ENCODE peak calls at places on chromosomes 4 and X, in four cellular contexts. R is H1, B is GM12878, Y is HepG2. G is an unnamed sample.

GRCh38 chr4:58590714-58591113 is 1480.5 kb upstream of the IGFBP7 start:
- DNase-seq in B (no peak), R (no peak), Y (no peak), G (no peak)

GRCh38 chr4:182192511-182193181 is 50.6 kb upstream of the TENM3 start:
- DNase-seq in B (no peak), Y (no peak), R (no peak), G (no peak)

GRCh38 chrX:108468486-108468885 is 28.8 kb downstream of the COL4A5 start:
- DNase-seq in B (no peak), R (no peak), Y (no peak), G (no peak)

GRCh38 chrX:7115557-7115956 is 32.0 kb upstream of the STS start:
- DNase-seq in Y (no peak), B (peak; percentile 87), R (no peak), G (no peak)

GRCh38 chrX:57156397-57157049 is 19.3 kb upstream of the SPIN2A start:
- DNase-seq in Y (peak; percentile 50), R (peak; percentile 48), B (no peak), G (peak; percentile 44)

GRCh38 chr4:86822136-86822535 is 27.0 kb downstream of the SLC10A6 start:
- DNase-seq in R (no peak), B (no peak), Y (no peak), G (no peak)

GRCh38 chrX:17375631-17376380 is 806 bp downstream of the NHS start:
- DNase-seq in R (peak; percentile 53), B (no peak), Y (no peak), G (no peak)

GRCh38 chrX:9940397-9940796 is 26.8 kb upstream of the CLDN34 start:
- DNase-seq in B (no peak), R (no peak), Y (no peak), G (no peak)

GRCh38 chrX:46573331-46573895 is at the start of gene CHST7:
- DNase-seq in B (no peak), R (no peak), Y (peak; percentile 54), G (no peak)

GRCh38 chrX:9928083-9928482 is 39.1 kb upstream of the CLDN34 start:
- DNase-seq in Y (no peak), R (peak; percentile 57), B (no peak), G (peak; percentile 91)

GRCh38 chr4:6071191-6071958 is 53.1 kb upstream of the C4orf50 start:
- DNase-seq in B (no peak), Y (no peak), R (peak; percentile 53), G (no peak)

GRCh38 chr4:115668396-115668795 is 555.0 kb upstream of the NDST4 start:
- DNase-seq in R (no peak), B (no peak), Y (no peak), G (no peak)

GRCh38 chr4:40980318-40980883 is 230.6 kb downstream of the NSUN7 start:
- DNase-seq in B (no peak), R (no peak), Y (peak; percentile 20), G (no peak)

GRCh38 chr4:71860643-71861042 is 76.8 kb upstream of the GC start:
- DNase-seq in R (no peak), Y (peak; percentile 1), B (no peak), G (peak; percentile 33)
- TF ChIP-seq SUZ12 in R (no peak), Y (no peak), B (no peak), G (no peak)

GRCh38 chrX:118824173-118824782 is 654 bp downstream of the ZCCHC12 start:
- DNase-seq in R (peak; percentile 50), B (no peak), Y (no peak), G (no peak)
- H3K4me3 ChIP-seq in R (peak overlapping the region; percentile 37), B (no peak overlapping the region), Y (peak overlapping the region; percentile 46), G (peak overlapping the region; percentile 58)

GRCh38 chr4:8107146-8107657 is 51.4 kb downstream of the ABLIM2 start:
- DNase-seq in R (no peak), Y (no peak), B (no peak), G (no peak)

GRCh38 chr4:8109406-8110065 is 49.1 kb downstream of the ABLIM2 start:
- DNase-seq in B (no peak), R (no peak), Y (no peak), G (no peak)

GRCh38 chr4:8110071-8110986 is 48.3 kb downstream of the ABLIM2 start:
- DNase-seq in R (peak; percentile 86), Y (peak; percentile 21), B (no peak), G (peak; percentile 92)

GRCh38 chr4:8108261-8108660 is 50.4 kb downstream of the ABLIM2 start:
- DNase-seq in Y (no peak), R (no peak), B (no peak), G (no peak)

GRCh38 chr4:8108991-8109390 is 49.6 kb downstream of the ABLIM2 start:
- DNase-seq in B (no peak), Y (no peak), R (no peak), G (no peak)
- H3K27me3 ChIP-seq in B (no peaks in the 10 kb centered on the region), Y (peaks cover 71% of the 10 kb centered on the region), R (no peaks in the 10 kb centered on the region), G (no peaks in the 10 kb centered on the region)

GRCh38 chr4:13523591-13524503 is 20.5 kb downstream of the NKX3-2 start:
- DNase-seq in Y (no peak), B (no peak), R (peak; percentile 67), G (no peak)

GRCh38 chr4:13522282-13523104 is 21.8 kb downstream of the NKX3-2 start:
- DNase-seq in Y (no peak), R (peak; percentile 82), B (no peak), G (no peak)

GRCh38 chr4:13523105-13523477 is 21.2 kb downstream of the NKX3-2 start:
- DNase-seq in R (no peak), Y (no peak), B (no peak), G (no peak)

GRCh38 chr4:13524504-13525243 is 19.6 kb downstream of the NKX3-2 start:
- DNase-seq in R (peak; percentile 73), Y (no peak), B (no peak), G (no peak)

GRCh38 chr4:13521047-13521446 is 23.3 kb downstream of the NKX3-2 start:
- DNase-seq in R (no peak), B (no peak), Y (no peak), G (no peak)
- TF ChIP-seq SUZ12 in R (no peak), B (no peak), Y (no peak), G (no peak)

G was measured in NT2/D1.